ENCODE peak calls at places on chromosomes 2 and 18, in six cellular contexts. Y is GM23248, W is mammary epithelial cell, F is GM23338, R is hepatocyte, T is HCT116. P is an unnamed sample.

GRCh38 chr2:88666576-88666975 is 24.9 kb upstream of the RPIA start:
- DNase-seq in Y (no peak), W (peak; percentile 26), F (no peak), R (peak; percentile 76), T (no peak), P (no peak)

GRCh38 chr2:39050109-39050508 is 70.7 kb downstream of the SOS1 start:
- DNase-seq in Y (peak; percentile 67), W (peak; percentile 81), F (no peak), R (no peak), T (no peak), P (no peak)

GRCh38 chr18:49016648-49017539 is 66.1 kb upstream of the SMAD7 start:
- DNase-seq in Y (peak; percentile 84), W (peak; percentile 80), F (peak; percentile 60), R (peak; percentile 92), T (peak; percentile 60), P (peak; percentile 89)

GRCh38 chr2:220434365-220434764 is 806.9 kb downstream of the SLC4A3 start:
- DNase-seq in Y (peak; percentile 74), W (peak; percentile 59), F (no peak), R (no peak), T (no peak), P (no peak)

GRCh38 chr2:213246665-213247281 is 37.5 kb upstream of the SPAG16 start:
- DNase-seq in Y (peak; percentile 64), W (peak; percentile 27), F (peak; percentile 74), R (peak; percentile 73), T (peak; percentile 47), P (peak; percentile 21)

GRCh38 chr18:26963292-26963691 is 97.8 kb upstream of the AQP4 start:
- DNase-seq in Y (peak; percentile 7), W (peak; percentile 28), F (peak; percentile 13), R (no peak), T (no peak), P (no peak)

GRCh38 chr2:158926478-158926948 is 41.9 kb upstream of the TANC1 start:
- DNase-seq in Y (peak; percentile 67), W (peak; percentile 83), F (no peak), R (peak; percentile 16), T (peak; percentile 34), P (peak; percentile 81)

GRCh38 chr2:234606906-234607305 is 110.0 kb upstream of the ARL4C start:
- DNase-seq in Y (no peak), W (no peak), F (no peak), R (no peak), T (no peak), P (no peak)

GRCh38 chr2:84838434-84839145 is 42.3 kb downstream of the TRABD2A start:
- DNase-seq in Y (peak; percentile 66), W (no peak), F (no peak), R (no peak), T (no peak), P (no peak)

GRCh38 chr2:39568561-39569006 is 97.1 kb upstream of the TMEM178A start:
- DNase-seq in Y (peak; percentile 79), W (peak; percentile 48), F (no peak), R (peak; percentile 42), T (no peak), P (peak; percentile 89)

GRCh38 chr2:9780368-9781130 is 62.7 kb upstream of the TAF1B start:
- DNase-seq in Y (no peak), W (peak; percentile 47), F (no peak), R (no peak), T (no peak), P (no peak)

GRCh38 chr2:105129722-105130232 is 91.9 kb downstream of the MRPS9 start:
- DNase-seq in Y (no peak), W (no peak), F (no peak), R (no peak), T (no peak), P (no peak)

GRCh38 chr2:88600038-88600465 is 27.2 kb downstream of the EIF2AK3 start:
- DNase-seq in Y (peak; percentile 94), W (peak; percentile 98), F (peak; percentile 83), R (peak; percentile 90), T (peak; percentile 97), P (peak; percentile 98)

GRCh38 chr2:20052872-20053281 is 1.4 kb upstream of the LAPTM4A start:
- DNase-seq in Y (peak; percentile 94), W (peak; percentile 76), F (peak; percentile 20), R (peak; percentile 84), T (peak; percentile 57), P (peak; percentile 82)

GRCh38 chr2:28413152-28413895 is 20.7 kb downstream of the FOSL2 start:
- DNase-seq in Y (no peak), W (no peak), F (peak; percentile 65), R (no peak), T (no peak), P (peak; percentile 17)

GRCh38 chr2:222494104-222494739 is 69.9 kb downstream of the SGPP2 start:
- DNase-seq in Y (no peak), W (no peak), F (no peak), R (no peak), T (no peak), P (no peak)

GRCh38 chr18:24019641-24020331 is 5.2 kb downstream of the TTC39C start:
- DNase-seq in Y (no peak), W (no peak), F (no peak), R (no peak), T (no peak), P (no peak)

GRCh38 chr18:59273936-59274928 is 978 bp upstream of the RAX start:
- DNase-seq in Y (no peak), W (no peak), F (peak; percentile 75), R (no peak), T (no peak), P (no peak)

GRCh38 chr18:79411614-79412526 is 16.1 kb downstream of the NFATC1 start:
- DNase-seq in Y (no peak), W (no peak), F (peak; percentile 38), R (no peak), T (no peak), P (no peak)

GRCh38 chr2:198054299-198054698 is 249.9 kb downstream of the PLCL1 start:
- DNase-seq in Y (peak; percentile 62), W (peak; percentile 3), F (peak; percentile 74), R (peak; percentile 10), T (peak; percentile 1), P (no peak)

GRCh38 chr2:150051004-150051403 is 436.5 kb downstream of the RND3 start:
- DNase-seq in Y (no peak), W (no peak), F (no peak), R (no peak), T (no peak), P (no peak)

GRCh38 chr18:10368456-10369453 is 85.7 kb upstream of the APCDD1 start:
- DNase-seq in Y (no peak), W (no peak), F (no peak), R (no peak), T (no peak), P (no peak)

GRCh38 chr2:65347913-65348312 is 84.5 kb downstream of the SPRED2 start:
- DNase-seq in Y (no peak), W (no peak), F (no peak), R (no peak), T (no peak), P (no peak)

GRCh38 chr2:65345626-65346025 is 86.8 kb downstream of the SPRED2 start:
- DNase-seq in Y (peak; percentile 22), W (no peak), F (no peak), R (no peak), T (no peak), P (no peak)

GRCh38 chr2:65344182-65344581 is 88.2 kb downstream of the SPRED2 start:
- DNase-seq in Y (no peak), W (no peak), F (no peak), R (no peak), T (no peak), P (no peak)

GRCh38 chr2:65343381-65343780 is 89.0 kb downstream of the SPRED2 start:
- DNase-seq in Y (peak; percentile 17), W (no peak), F (no peak), R (no peak), T (no peak), P (no peak)

GRCh38 chr2:65344689-65345088 is 87.7 kb downstream of the SPRED2 start:
- DNase-seq in Y (no peak), W (no peak), F (peak; percentile 20), R (no peak), T (no peak), P (no peak)
- H3K79me2 ChIP-seq in Y (peaks cover 92% of the 10 kb centered on the region), W (peaks cover 69% of the 10 kb centered on the region), F (no peaks in the 10 kb centered on the region), R (peaks cover 43% of the 10 kb centered on the region), T (peaks cover 53% of the 10 kb centered on the region), P (peaks cover 38% of the 10 kb centered on the region)

GRCh38 chr2:233486357-233486756 is 80.2 kb downstream of the USP40 start:
- DNase-seq in Y (no peak), W (no peak), F (no peak), R (no peak), T (no peak), P (no peak)
- H3K36me3 ChIP-seq in Y (peaks cover 48% of the 10 kb centered on the region), W (peaks cover 11% of the 10 kb centered on the region), F (peaks cover 6% of the 10 kb centered on the region), R (no peaks in the 10 kb centered on the region), T (peaks cover 5% of the 10 kb centered on the region), P (peaks cover 48% of the 10 kb centered on the region)

DNA sequence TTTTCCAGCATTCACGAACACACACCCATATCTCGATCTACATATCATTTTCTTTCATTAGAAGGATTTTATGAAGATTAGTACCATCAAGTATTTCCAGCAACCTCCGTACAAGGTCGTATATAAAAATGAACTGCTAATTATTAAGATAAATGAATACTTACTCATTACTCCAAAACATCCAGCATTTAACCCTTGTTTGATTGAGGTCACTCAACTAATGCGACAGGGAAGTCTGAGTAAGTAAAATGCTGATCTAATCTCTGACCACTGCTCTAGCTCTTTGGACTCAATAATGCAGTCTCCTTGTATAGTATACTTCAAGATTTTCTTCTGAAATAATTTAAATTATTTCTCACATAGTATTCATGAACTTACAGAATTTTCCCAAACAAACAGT is 2.0 kb downstream of the ABHD3 start:
- DNase-seq in Y (no peak), W (no peak), F (no peak), R (no peak), T (no peak), P (no peak)
- H3K79me2 ChIP-seq in Y (no peaks in the 10 kb centered on the region), W (peaks cover 23% of the 10 kb centered on the region), F (no peaks in the 10 kb centered on the region), R (peaks cover 25% of the 10 kb centered on the region), T (peaks cover 28% of the 10 kb centered on the region), P (peaks cover 20% of the 10 kb centered on the region)

GRCh38 chr18:213505-213904 is 54.3 kb downstream of the THOC1 start:
- DNase-seq in Y (no peak), W (no peak), F (no peak), R (no peak), T (no peak), P (no peak)

GRCh38 chr18:217532-218334 is 50.1 kb downstream of the THOC1 start:
- DNase-seq in Y (no peak), W (no peak), F (no peak), R (no peak), T (no peak), P (no peak)

GRCh38 chr18:213977-214376 is 53.9 kb downstream of the THOC1 start:
- DNase-seq in Y (no peak), W (no peak), F (no peak), R (no peak), T (no peak), P (no peak)

GRCh38 chr18:212780-213179 is 54.4 kb downstream of the USP14 start:
- DNase-seq in Y (peak; percentile 19), W (no peak), F (no peak), R (no peak), T (no peak), P (no peak)

DNA sequence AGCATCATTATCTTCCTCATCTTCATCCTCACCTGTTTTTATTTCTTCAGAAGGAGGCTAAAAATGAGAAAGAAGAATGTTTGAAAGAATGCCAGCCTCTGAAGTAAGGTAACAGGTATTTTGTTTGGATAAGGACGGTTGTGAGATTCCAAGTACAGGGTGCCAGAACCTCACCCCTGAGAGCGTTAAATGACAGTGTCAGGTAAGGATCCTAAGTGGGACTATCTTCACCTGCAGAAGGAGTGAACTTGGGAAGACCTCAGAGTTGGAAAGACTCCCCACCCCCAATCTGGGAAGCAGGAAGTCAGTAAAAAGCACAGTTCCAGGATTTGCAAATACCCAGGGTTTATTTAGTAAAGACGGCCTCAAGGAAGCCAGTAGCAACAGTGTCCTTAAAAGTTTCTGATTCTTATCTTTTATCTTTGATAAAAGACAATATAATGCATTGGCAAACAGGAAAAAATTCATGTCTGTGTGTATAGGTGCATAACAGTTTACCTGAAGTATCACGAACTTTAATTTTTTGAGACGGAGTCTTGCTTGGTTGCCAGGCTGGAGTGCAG is 52.3 kb downstream of the THOC1 start:
- DNase-seq in Y (no peak), W (no peak), F (no peak), R (no peak), T (no peak), P (no peak)
- H3K36me3 ChIP-seq in Y (peaks cover 59% of the 10 kb centered on the region), W (peaks cover 33% of the 10 kb centered on the region), F (peaks cover 62% of the 10 kb centered on the region), R (peaks cover 5% of the 10 kb centered on the region), T (peaks cover 11% of the 10 kb centered on the region), P (peaks cover 52% of the 10 kb centered on the region)

P was measured in PC-9.